ENCODE peak calls at places on chromosomes 1 and 21, in five cellular contexts. One of them, this sample, is unnamed.
A peak's percentile ranks its signal among the peaks of the same experiment; 100 is the strongest.

GRCh38 chr1:200740291-200741212 is 1.9 kb downstream of the CAMSAP2 start:
- DNase-seq in HEK293T: no peak
- DNase-seq in activated T-cell treated with anti-CD3 and anti-CD28 coated beads for 1 hour: no peak
- DNase-seq in stimulated activated CD4-positive, alpha-beta T cell treated with anti-CD3 and anti-CD28 coated beads, TNF-alpha, amount 100 ng/mL, for 1 hour: no peak
- DNase-seq in HuH-7: no peak
- DNase-seq in this sample: no peak

GRCh38 chr1:50985094-50985493 is 15.0 kb downstream of the CDKN2C start:
- DNase-seq in stimulated activated CD4-positive, alpha-beta T cell treated with anti-CD3 and anti-CD28 coated beads, TNF-alpha, amount 100 ng/mL, for 1 hour: no peak
- DNase-seq in HEK293T: no peak
- DNase-seq in activated T-cell treated with anti-CD3 and anti-CD28 coated beads for 1 hour: no peak
- DNase-seq in HuH-7: no peak
- DNase-seq in this sample: no peak

GRCh38 chr1:106620521-106620954 is 435.9 kb upstream of the PRMT6 start:
- DNase-seq in activated T-cell treated with anti-CD3 and anti-CD28 coated beads for 1 hour: no peak
- DNase-seq in stimulated activated CD4-positive, alpha-beta T cell treated with anti-CD3 and anti-CD28 coated beads, TNF-alpha, amount 100 ng/mL, for 1 hour: no peak
- DNase-seq in HEK293T: no peak
- DNase-seq in HuH-7: no peak
- DNase-seq in this sample: no peak

GRCh38 chr1:106700151-106700550 is 356.3 kb upstream of the PRMT6 start:
- DNase-seq in HEK293T: no peak
- DNase-seq in activated T-cell treated with anti-CD3 and anti-CD28 coated beads for 1 hour: no peak
- DNase-seq in stimulated activated CD4-positive, alpha-beta T cell treated with anti-CD3 and anti-CD28 coated beads, TNF-alpha, amount 100 ng/mL, for 1 hour: no peak
- DNase-seq in HuH-7: no peak
- DNase-seq in this sample: no peak

GRCh38 chr1:113860891-113861290 is 10.6 kb downstream of the PTPN22 start:
- DNase-seq in HuH-7: no peak
- DNase-seq in activated T-cell treated with anti-CD3 and anti-CD28 coated beads for 1 hour: no peak
- DNase-seq in HEK293T: no peak
- DNase-seq in stimulated activated CD4-positive, alpha-beta T cell treated with anti-CD3 and anti-CD28 coated beads, TNF-alpha, amount 100 ng/mL, for 1 hour: no peak
- DNase-seq in this sample: no peak

GRCh38 chr1:225942574-225942973 is 1.6 kb upstream of the LEFTY2 start:
- DNase-seq in activated T-cell treated with anti-CD3 and anti-CD28 coated beads for 1 hour: no peak
- DNase-seq in HEK293T: no peak
- DNase-seq in stimulated activated CD4-positive, alpha-beta T cell treated with anti-CD3 and anti-CD28 coated beads, TNF-alpha, amount 100 ng/mL, for 1 hour: no peak
- DNase-seq in HuH-7: no peak
- DNase-seq in this sample: no peak

GRCh38 chr1:234539666-234540403 is 60.9 kb upstream of the TARBP1 start:
- DNase-seq in HuH-7: no peak
- DNase-seq in activated T-cell treated with anti-CD3 and anti-CD28 coated beads for 1 hour: no peak
- DNase-seq in stimulated activated CD4-positive, alpha-beta T cell treated with anti-CD3 and anti-CD28 coated beads, TNF-alpha, amount 100 ng/mL, for 1 hour: no peak
- DNase-seq in HEK293T: no peak
- DNase-seq in this sample: no peak

GRCh38 chr1:73065585-73065984 is 783.2 kb upstream of the NEGR1 start:
- DNase-seq in stimulated activated CD4-positive, alpha-beta T cell treated with anti-CD3 and anti-CD28 coated beads, TNF-alpha, amount 100 ng/mL, for 1 hour: no peak
- DNase-seq in HuH-7: peak; percentile 26
- DNase-seq in activated T-cell treated with anti-CD3 and anti-CD28 coated beads for 1 hour: no peak
- DNase-seq in HEK293T: no peak
- DNase-seq in this sample: no peak

GRCh38 chr21:17576080-17576835 is 36.4 kb downstream of the BTG3 start:
- DNase-seq in activated T-cell treated with anti-CD3 and anti-CD28 coated beads for 1 hour: no peak
- DNase-seq in HEK293T: peak; percentile 18
- DNase-seq in stimulated activated CD4-positive, alpha-beta T cell treated with anti-CD3 and anti-CD28 coated beads, TNF-alpha, amount 100 ng/mL, for 1 hour: no peak
- DNase-seq in HuH-7: no peak
- DNase-seq in this sample: no peak

GRCh38 chr1:99548924-99549605 is 96.8 kb upstream of the PALMD start:
- DNase-seq in HuH-7: no peak
- DNase-seq in activated T-cell treated with anti-CD3 and anti-CD28 coated beads for 1 hour: no peak
- DNase-seq in stimulated activated CD4-positive, alpha-beta T cell treated with anti-CD3 and anti-CD28 coated beads, TNF-alpha, amount 100 ng/mL, for 1 hour: no peak
- DNase-seq in HEK293T: no peak
- DNase-seq in this sample: no peak

GRCh38 chr1:91020967-91021685 is 709 bp downstream of the ZNF644 start:
- DNase-seq in activated T-cell treated with anti-CD3 and anti-CD28 coated beads for 1 hour: peak; percentile 50
- DNase-seq in HuH-7: peak; percentile 53
- DNase-seq in HEK293T: peak; percentile 70
- DNase-seq in stimulated activated CD4-positive, alpha-beta T cell treated with anti-CD3 and anti-CD28 coated beads, TNF-alpha, amount 100 ng/mL, for 1 hour: peak; percentile 41
- DNase-seq in this sample: peak; percentile 78

GRCh38 chr21:35254752-35255138 is 205.6 kb upstream of the RUNX1 start:
- DNase-seq in activated T-cell treated with anti-CD3 and anti-CD28 coated beads for 1 hour: no peak
- DNase-seq in HEK293T: no peak
- DNase-seq in HuH-7: no peak
- DNase-seq in stimulated activated CD4-positive, alpha-beta T cell treated with anti-CD3 and anti-CD28 coated beads, TNF-alpha, amount 100 ng/mL, for 1 hour: no peak
- DNase-seq in this sample: no peak

GRCh38 chr1:166789286-166789685 is 50.0 kb upstream of the POGK start:
- DNase-seq in stimulated activated CD4-positive, alpha-beta T cell treated with anti-CD3 and anti-CD28 coated beads, TNF-alpha, amount 100 ng/mL, for 1 hour: no peak
- DNase-seq in HEK293T: no peak
- DNase-seq in HuH-7: no peak
- DNase-seq in activated T-cell treated with anti-CD3 and anti-CD28 coated beads for 1 hour: no peak
- DNase-seq in this sample: no peak

GRCh38 chr1:178465011-178465410 is 31.8 kb downstream of the CLEC20A start:
- DNase-seq in activated T-cell treated with anti-CD3 and anti-CD28 coated beads for 1 hour: no peak
- DNase-seq in stimulated activated CD4-positive, alpha-beta T cell treated with anti-CD3 and anti-CD28 coated beads, TNF-alpha, amount 100 ng/mL, for 1 hour: no peak
- DNase-seq in HuH-7: no peak
- DNase-seq in HEK293T: no peak
- DNase-seq in this sample: no peak

GRCh38 chr21:42081138-42081537 is 10.0 kb downstream of the UMODL1 start:
- DNase-seq in stimulated activated CD4-positive, alpha-beta T cell treated with anti-CD3 and anti-CD28 coated beads, TNF-alpha, amount 100 ng/mL, for 1 hour: no peak
- DNase-seq in activated T-cell treated with anti-CD3 and anti-CD28 coated beads for 1 hour: no peak
- DNase-seq in HuH-7: no peak
- DNase-seq in HEK293T: no peak
- DNase-seq in this sample: no peak

GRCh38 chr1:218501073-218501612 is 156.0 kb downstream of the TGFB2 start:
- DNase-seq in activated T-cell treated with anti-CD3 and anti-CD28 coated beads for 1 hour: no peak
- DNase-seq in stimulated activated CD4-positive, alpha-beta T cell treated with anti-CD3 and anti-CD28 coated beads, TNF-alpha, amount 100 ng/mL, for 1 hour: no peak
- DNase-seq in HuH-7: no peak
- DNase-seq in HEK293T: no peak
- DNase-seq in this sample: no peak

GRCh38 chr1:1122078-1122811 is 6.4 kb upstream of the C1orf159 start:
- DNase-seq in HEK293T: peak; percentile 85
- DNase-seq in stimulated activated CD4-positive, alpha-beta T cell treated with anti-CD3 and anti-CD28 coated beads, TNF-alpha, amount 100 ng/mL, for 1 hour: peak; percentile 80
- DNase-seq in activated T-cell treated with anti-CD3 and anti-CD28 coated beads for 1 hour: peak; percentile 83
- DNase-seq in HuH-7: peak; percentile 97
- DNase-seq in this sample: peak; percentile 94

GRCh38 chr1:212256404-212256803 is 28.8 kb upstream of the PPP2R5A start:
- DNase-seq in stimulated activated CD4-positive, alpha-beta T cell treated with anti-CD3 and anti-CD28 coated beads, TNF-alpha, amount 100 ng/mL, for 1 hour: no peak
- DNase-seq in HEK293T: no peak
- DNase-seq in HuH-7: no peak
- DNase-seq in activated T-cell treated with anti-CD3 and anti-CD28 coated beads for 1 hour: peak; percentile 2
- DNase-seq in this sample: peak; percentile 37

GRCh38 chr1:224512600-224513151 is 78.1 kb upstream of the WDR26 start:
- DNase-seq in HuH-7: no peak
- DNase-seq in HEK293T: no peak
- DNase-seq in activated T-cell treated with anti-CD3 and anti-CD28 coated beads for 1 hour: no peak
- DNase-seq in stimulated activated CD4-positive, alpha-beta T cell treated with anti-CD3 and anti-CD28 coated beads, TNF-alpha, amount 100 ng/mL, for 1 hour: no peak
- DNase-seq in this sample: no peak

GRCh38 chr1:64062941-64063581 is 140.4 kb upstream of the UBE2U start:
- DNase-seq in HEK293T: no peak
- DNase-seq in stimulated activated CD4-positive, alpha-beta T cell treated with anti-CD3 and anti-CD28 coated beads, TNF-alpha, amount 100 ng/mL, for 1 hour: no peak
- DNase-seq in activated T-cell treated with anti-CD3 and anti-CD28 coated beads for 1 hour: no peak
- DNase-seq in HuH-7: no peak
- DNase-seq in this sample: no peak

GRCh38 chr1:54965624-54966340 is 14.6 kb upstream of the TMEM61 start:
- DNase-seq in activated T-cell treated with anti-CD3 and anti-CD28 coated beads for 1 hour: no peak
- DNase-seq in HuH-7: no peak
- DNase-seq in stimulated activated CD4-positive, alpha-beta T cell treated with anti-CD3 and anti-CD28 coated beads, TNF-alpha, amount 100 ng/mL, for 1 hour: no peak
- DNase-seq in HEK293T: peak; percentile 12
- DNase-seq in this sample: no peak

GRCh38 chr1:48198970-48199369 is 23.5 kb upstream of the SLC5A9 start:
- DNase-seq in activated T-cell treated with anti-CD3 and anti-CD28 coated beads for 1 hour: no peak
- DNase-seq in HuH-7: no peak
- DNase-seq in HEK293T: no peak
- DNase-seq in stimulated activated CD4-positive, alpha-beta T cell treated with anti-CD3 and anti-CD28 coated beads, TNF-alpha, amount 100 ng/mL, for 1 hour: no peak
- DNase-seq in this sample: no peak

GRCh38 chr1:198134252-198134651 is 22.5 kb upstream of the NEK7 start:
- DNase-seq in stimulated activated CD4-positive, alpha-beta T cell treated with anti-CD3 and anti-CD28 coated beads, TNF-alpha, amount 100 ng/mL, for 1 hour: no peak
- DNase-seq in HEK293T: no peak
- DNase-seq in HuH-7: no peak
- DNase-seq in activated T-cell treated with anti-CD3 and anti-CD28 coated beads for 1 hour: no peak
- DNase-seq in this sample: no peak

GRCh38 chr1:32356478-32356877 is 5.8 kb downstream of the FAM229A start:
- DNase-seq in activated T-cell treated with anti-CD3 and anti-CD28 coated beads for 1 hour: no peak
- DNase-seq in stimulated activated CD4-positive, alpha-beta T cell treated with anti-CD3 and anti-CD28 coated beads, TNF-alpha, amount 100 ng/mL, for 1 hour: no peak
- DNase-seq in HEK293T: no peak
- DNase-seq in HuH-7: no peak
- DNase-seq in this sample: no peak

GRCh38 chr1:47533176-47534039 is 95.6 kb downstream of the FOXD2 start:
- DNase-seq in stimulated activated CD4-positive, alpha-beta T cell treated with anti-CD3 and anti-CD28 coated beads, TNF-alpha, amount 100 ng/mL, for 1 hour: no peak
- DNase-seq in activated T-cell treated with anti-CD3 and anti-CD28 coated beads for 1 hour: no peak
- DNase-seq in HEK293T: peak; percentile 42
- DNase-seq in HuH-7: no peak
- DNase-seq in this sample: no peak

GRCh38 chr1:147757015-147757990 is 3.1 kb downstream of the GJA5 start:
- DNase-seq in HuH-7: no peak
- DNase-seq in stimulated activated CD4-positive, alpha-beta T cell treated with anti-CD3 and anti-CD28 coated beads, TNF-alpha, amount 100 ng/mL, for 1 hour: no peak
- DNase-seq in activated T-cell treated with anti-CD3 and anti-CD28 coated beads for 1 hour: no peak
- DNase-seq in HEK293T: no peak
- DNase-seq in this sample: no peak

GRCh38 chr1:59779949-59780348 is 34.8 kb upstream of the HOOK1 start:
- DNase-seq in stimulated activated CD4-positive, alpha-beta T cell treated with anti-CD3 and anti-CD28 coated beads, TNF-alpha, amount 100 ng/mL, for 1 hour: no peak
- DNase-seq in HuH-7: peak; percentile 11
- DNase-seq in HEK293T: peak; percentile 48
- DNase-seq in activated T-cell treated with anti-CD3 and anti-CD28 coated beads for 1 hour: no peak
- DNase-seq in this sample: no peak

GRCh38 chr1:248821101-248821500 is 4.6 kb downstream of the SH3BP5L start:
- DNase-seq in activated T-cell treated with anti-CD3 and anti-CD28 coated beads for 1 hour: no peak
- DNase-seq in HuH-7: no peak
- DNase-seq in HEK293T: no peak
- DNase-seq in stimulated activated CD4-positive, alpha-beta T cell treated with anti-CD3 and anti-CD28 coated beads, TNF-alpha, amount 100 ng/mL, for 1 hour: no peak
- DNase-seq in this sample: no peak

GRCh38 chr1:44829506-44830384 is 13.3 kb downstream of the PTCH2 start:
- DNase-seq in HEK293T: no peak
- DNase-seq in HuH-7: no peak
- DNase-seq in stimulated activated CD4-positive, alpha-beta T cell treated with anti-CD3 and anti-CD28 coated beads, TNF-alpha, amount 100 ng/mL, for 1 hour: no peak
- DNase-seq in activated T-cell treated with anti-CD3 and anti-CD28 coated beads for 1 hour: no peak
- DNase-seq in this sample: no peak

GRCh38 chr21:43812957-43813730 is 23.8 kb downstream of the RRP1 start:
- DNase-seq in stimulated activated CD4-positive, alpha-beta T cell treated with anti-CD3 and anti-CD28 coated beads, TNF-alpha, amount 100 ng/mL, for 1 hour: no peak
- DNase-seq in activated T-cell treated with anti-CD3 and anti-CD28 coated beads for 1 hour: no peak
- DNase-seq in HuH-7: no peak
- DNase-seq in HEK293T: no peak
- DNase-seq in this sample: no peak

GRCh38 chr1:170126691-170127090 is 19.1 kb upstream of the NTMT2 start:
- DNase-seq in stimulated activated CD4-positive, alpha-beta T cell treated with anti-CD3 and anti-CD28 coated beads, TNF-alpha, amount 100 ng/mL, for 1 hour: no peak
- DNase-seq in HEK293T: no peak
- DNase-seq in HuH-7: no peak
- DNase-seq in activated T-cell treated with anti-CD3 and anti-CD28 coated beads for 1 hour: no peak
- DNase-seq in this sample: no peak

GRCh38 chr1:112638109-112638426 is 18.4 kb downstream of the CAPZA1 start:
- DNase-seq in HuH-7: no peak
- DNase-seq in activated T-cell treated with anti-CD3 and anti-CD28 coated beads for 1 hour: no peak
- DNase-seq in stimulated activated CD4-positive, alpha-beta T cell treated with anti-CD3 and anti-CD28 coated beads, TNF-alpha, amount 100 ng/mL, for 1 hour: no peak
- DNase-seq in HEK293T: no peak
- DNase-seq in this sample: no peak

GRCh38 chr21:35686156-35686555 is 374.2 kb downstream of the SETD4 start:
- DNase-seq in HuH-7: no peak
- DNase-seq in HEK293T: no peak
- DNase-seq in activated T-cell treated with anti-CD3 and anti-CD28 coated beads for 1 hour: no peak
- DNase-seq in stimulated activated CD4-positive, alpha-beta T cell treated with anti-CD3 and anti-CD28 coated beads, TNF-alpha, amount 100 ng/mL, for 1 hour: no peak
- DNase-seq in this sample: no peak

GRCh38 chr1:87092852-87093251 is 178.4 kb downstream of the HS2ST1 start:
- DNase-seq in stimulated activated CD4-positive, alpha-beta T cell treated with anti-CD3 and anti-CD28 coated beads, TNF-alpha, amount 100 ng/mL, for 1 hour: no peak
- DNase-seq in activated T-cell treated with anti-CD3 and anti-CD28 coated beads for 1 hour: no peak
- DNase-seq in HEK293T: no peak
- DNase-seq in HuH-7: no peak
- DNase-seq in this sample: no peak

GRCh38 chr1:84969489-84970250 is 27.2 kb downstream of the MCOLN2 start:
- DNase-seq in stimulated activated CD4-positive, alpha-beta T cell treated with anti-CD3 and anti-CD28 coated beads, TNF-alpha, amount 100 ng/mL, for 1 hour: no peak
- DNase-seq in HEK293T: no peak
- DNase-seq in HuH-7: no peak
- DNase-seq in activated T-cell treated with anti-CD3 and anti-CD28 coated beads for 1 hour: no peak
- DNase-seq in this sample: no peak

GRCh38 chr1:233107130-233107529 is 156.7 kb downstream of the NTPCR start:
- DNase-seq in HuH-7: no peak
- DNase-seq in HEK293T: no peak
- DNase-seq in stimulated activated CD4-positive, alpha-beta T cell treated with anti-CD3 and anti-CD28 coated beads, TNF-alpha, amount 100 ng/mL, for 1 hour: no peak
- DNase-seq in activated T-cell treated with anti-CD3 and anti-CD28 coated beads for 1 hour: no peak
- DNase-seq in this sample: no peak

GRCh38 chr1:112507336-112507735 is 1.4 kb upstream of the WNT2B start:
- DNase-seq in HuH-7: no peak
- DNase-seq in stimulated activated CD4-positive, alpha-beta T cell treated with anti-CD3 and anti-CD28 coated beads, TNF-alpha, amount 100 ng/mL, for 1 hour: no peak
- DNase-seq in activated T-cell treated with anti-CD3 and anti-CD28 coated beads for 1 hour: no peak
- DNase-seq in HEK293T: no peak
- DNase-seq in this sample: no peak

GRCh38 chr1:201471772-201472171 is 2.8 kb upstream of the PHLDA3 start:
- DNase-seq in activated T-cell treated with anti-CD3 and anti-CD28 coated beads for 1 hour: no peak
- DNase-seq in stimulated activated CD4-positive, alpha-beta T cell treated with anti-CD3 and anti-CD28 coated beads, TNF-alpha, amount 100 ng/mL, for 1 hour: no peak
- DNase-seq in HuH-7: no peak
- DNase-seq in HEK293T: no peak
- DNase-seq in this sample: no peak

This sample was measured in upper lobe of left lung.